ENCODE peak calls at places on chromosomes 4 and X, in seven cellular contexts. I, R, C, O, U, K and Q are unnamed samples.

GRCh38 chr4:44629280-44629866 is 22.1 kb downstream of the YIPF7 start:
- DNase-seq in K (no peak), C (peak), O (peak), R (no peak), I (peak), U (peak), Q (peak)

GRCh38 chrX:38974542-38974941 is 173.3 kb downstream of the MID1IP1 start:
- DNase-seq in O (no peak), R (no peak), U (no peak), C (no peak), I (no peak), K (no peak), Q (no peak)

GRCh38 chr4:90438540-90438939 is 311.3 kb downstream of the CCSER1 start:
- DNase-seq in R (no peak), K (no peak), O (no peak), I (no peak), U (no peak), C (no peak), Q (no peak)

GRCh38 chr4:146709956-146710355 is 71.3 kb downstream of the POU4F2 start:
- DNase-seq in C (no peak), R (no peak), O (no peak), I (no peak), U (peak), K (no peak), Q (no peak)

GRCh38 chr4:174873931-174874330 is 44.2 kb upstream of the ADAM29 start:
- DNase-seq in O (peak), R (no peak), U (no peak), I (peak), C (peak), K (no peak), Q (no peak)

GRCh38 chr4:75708218-75708691 is 16.1 kb upstream of the USO1 start:
- DNase-seq in I (no peak), R (no peak), C (no peak), U (peak), K (no peak), O (peak), Q (no peak)

GRCh38 chrX:153305941-153306464 is 15.6 kb downstream of the PNMA6F start:
- DNase-seq in C (no peak), K (no peak), U (no peak), R (no peak), O (no peak), I (no peak), Q (no peak)

GRCh38 chr4:25029479-25030282 is 1.1 kb downstream of the LGI2 start:
- DNase-seq in R (no peak), C (peak), K (no peak), I (no peak), O (no peak), U (no peak), Q (no peak)

GRCh38 chrX:11786862-11787261 is 28.8 kb downstream of the MSL3 start:
- DNase-seq in C (no peak), U (no peak), I (peak), R (no peak), O (peak), K (no peak), Q (no peak)

GRCh38 chrX:126164689-126165400 is 1.2 kb downstream of the DCAF12L2 start:
- DNase-seq in K (peak), O (no peak), R (no peak), U (no peak), C (no peak), I (no peak), Q (no peak)

GRCh38 chrX:126165401-126165720 is 728 bp downstream of the DCAF12L2 start:
- DNase-seq in K (no peak), U (no peak), R (no peak), C (no peak), O (no peak), I (no peak), Q (no peak)

GRCh38 chrX:126167560-126167959 is 1.5 kb upstream of the DCAF12L2 start:
- DNase-seq in K (no peak), U (no peak), I (no peak), R (no peak), C (no peak), O (no peak), Q (no peak)

GRCh38 chrX:126170715-126171114 is 4.6 kb upstream of the DCAF12L2 start:
- DNase-seq in K (no peak), C (no peak), R (no peak), U (no peak), O (no peak), I (no peak), Q (no peak)

DNA sequence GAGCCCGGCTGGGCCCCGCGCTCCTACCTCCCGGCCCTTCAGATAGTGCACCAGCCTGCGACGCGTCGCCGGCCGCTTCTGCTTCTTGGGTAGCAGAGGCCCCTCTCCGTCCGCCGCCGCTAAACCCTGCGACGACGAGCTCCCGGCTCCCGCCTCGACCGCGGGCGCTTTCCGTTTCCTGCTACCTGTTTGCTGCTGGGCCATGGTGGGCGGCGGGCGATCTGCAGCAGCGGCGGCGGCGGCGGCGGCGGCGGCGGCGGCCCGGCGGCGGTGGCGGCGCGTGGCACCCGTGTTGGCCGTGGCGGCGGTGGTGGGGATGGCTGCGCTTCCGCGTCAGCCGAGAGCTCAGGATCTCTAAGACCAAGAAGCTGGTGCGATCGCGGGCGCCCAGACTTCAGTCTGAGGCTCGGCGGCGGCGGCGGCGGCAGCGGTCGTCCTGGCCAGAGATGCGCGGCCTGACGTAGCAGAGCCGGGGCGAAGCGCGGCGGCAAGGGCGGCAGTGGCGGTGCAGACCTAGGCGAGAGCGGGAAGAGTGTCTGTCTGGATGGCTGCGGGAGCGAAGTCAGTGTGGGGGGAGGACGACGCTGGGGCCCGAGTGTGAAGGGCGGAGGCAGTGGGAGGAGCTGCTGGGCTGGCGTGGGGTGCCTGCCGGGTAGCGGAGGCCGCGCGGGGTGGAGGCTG is at the start of gene DCAF12L2:
- DNase-seq in O (no peak), R (no peak), I (no peak), U (peak), K (peak), C (peak), Q (no peak)
- H3K4me3 ChIP-seq in O (no peak), R (peak), I (no peak), U (peak), K (no peak), C (no peak), Q (no peak)

GRCh38 chr4:186587416-186588018 is 32.1 kb upstream of the MTNR1A start:
- DNase-seq in C (peak), I (peak), R (peak), K (no peak), O (peak), U (peak), Q (peak)
- TF ChIP-seq CTCF in C (peak), I (peak), R (peak), K (peak), O (peak), U (peak), Q (peak)

GRCh38 chrX:73214366-73215094 is at the start of gene NAP1L2:
- DNase-seq in U (peak), K (peak), O (peak), R (peak), C (no peak), I (peak), Q (peak)

GRCh38 chrX:73213734-73214133 is 917 bp downstream of the NAP1L2 start:
- DNase-seq in O (no peak), R (no peak), U (no peak), C (no peak), K (no peak), I (no peak), Q (no peak)

DNA sequence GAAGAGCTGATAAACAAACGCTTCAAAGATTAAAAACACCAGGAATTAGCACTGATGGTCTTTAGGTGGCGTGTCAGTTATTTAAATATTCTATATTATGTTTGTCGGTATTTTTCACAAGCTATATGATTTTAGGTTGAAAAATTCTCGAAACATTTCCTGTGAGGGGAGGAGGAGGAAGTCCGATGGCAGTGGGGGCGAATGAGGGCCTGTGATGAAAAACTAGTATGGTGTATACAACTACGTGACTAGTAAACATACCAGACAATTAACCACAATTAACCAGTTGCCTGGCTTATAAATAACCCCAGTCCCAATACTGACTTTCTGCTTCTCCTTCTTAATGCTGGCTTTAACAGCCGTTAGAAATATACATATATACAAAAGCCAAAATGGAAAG is 612 bp upstream of the NAP1L2 start:
- DNase-seq in O (no peak), K (no peak), U (no peak), I (no peak), C (no peak), R (no peak), Q (no peak)
- H3K4me3 ChIP-seq in O (no peak), K (peak), U (peak), I (no peak), C (peak), R (peak), Q (peak)

GRCh38 chr4:56908206-56909082 is 744 bp downstream of the REST start:
- DNase-seq in K (peak), C (peak), O (peak), I (peak), U (peak), R (peak), Q (no peak)
- TF ChIP-seq CTCF in K (no peak), C (no peak), O (no peak), I (no peak), U (no peak), R (peak), Q (peak)

GRCh38 chr4:8053688-8054449 is 104.7 kb downstream of the ABLIM2 start:
- DNase-seq in C (no peak), K (no peak), I (no peak), U (no peak), O (no peak), R (no peak), Q (no peak)
- H3K4me3 ChIP-seq in C (no peak), K (no peak), I (no peak), U (no peak), O (no peak), R (no peak), Q (no peak)

GRCh38 chrX:22746081-22746480 is 253.7 kb upstream of the DDX53 start:
- DNase-seq in I (no peak), U (no peak), C (no peak), O (no peak), R (no peak), K (no peak), Q (no peak)

GRCh38 chrX:22748093-22748999 is 251.4 kb upstream of the DDX53 start:
- DNase-seq in U (peak), O (peak), I (peak), C (peak), K (no peak), R (no peak), Q (no peak)
- TF ChIP-seq CTCF in U (peak), O (peak), I (peak), C (peak), K (peak), R (peak), Q (peak)

GRCh38 chr4:117068120-117068519 is 17.3 kb downstream of the TRAM1L1 start:
- DNase-seq in I (no peak), O (no peak), U (no peak), C (no peak), K (no peak), R (no peak), Q (no peak)
- H3K4me3 ChIP-seq in I (no peak), O (no peak), U (no peak), C (no peak), K (no peak), R (no peak), Q (no peak)

GRCh38 chrX:17531500-17531899 is 156.5 kb downstream of the NHS start:
- DNase-seq in R (no peak), U (no peak), C (no peak), I (no peak), K (no peak), O (no peak), Q (no peak)

GRCh38 chrX:17529349-17529748 is 154.3 kb downstream of the NHS start:
- DNase-seq in U (no peak), R (no peak), I (no peak), C (no peak), O (no peak), K (no peak), Q (no peak)

GRCh38 chrX:17537652-17538301 is 162.8 kb downstream of the NHS start:
- DNase-seq in K (no peak), U (no peak), R (no peak), O (no peak), I (no peak), C (no peak), Q (no peak)

GRCh38 chrX:17535229-17535628 is 160.2 kb downstream of the NHS start:
- DNase-seq in C (peak), I (peak), U (peak), K (no peak), R (no peak), O (peak), Q (no peak)
- TF ChIP-seq CTCF in C (peak), I (peak), U (peak), K (no peak), R (no peak), O (peak), Q (peak)